ENCODE peak calls at places on chromosomes 2 and 18, in eight cellular contexts. V is Calu3; M is CD4-positive, alpha-beta T cell; A is NB4; T is right lobe of liver; F is adrenal gland; R is GM20000; S is tibial artery. X is an unnamed sample.

GRCh38 chr18:76406791-76407190 is 88.3 kb downstream of the ZNF516 start:
- DNase-seq in V (no peak), M (no peak), A (no peak), T (no peak), F (peak; percentile 47), R (no peak), S (no peak), X (no peak)

GRCh38 chr18:79680100-79680879 is 687 bp downstream of the CTDP1 start:
- DNase-seq in V (peak; percentile 20), M (peak; percentile 30), A (peak; percentile 71), T (no peak), F (peak; percentile 68), R (no peak), S (no peak), X (peak; percentile 78)

GRCh38 chr2:218289639-218290315 is 2.5 kb downstream of the TMBIM1 start:
- DNase-seq in V (no peak), M (no peak), A (no peak), T (no peak), F (peak; percentile 59), R (no peak), S (peak; percentile 65), X (peak; percentile 60)

GRCh38 chr2:173288561-173288960 is 66.1 kb upstream of the CDCA7 start:
- DNase-seq in V (no peak), M (no peak), A (no peak), T (no peak), F (no peak), R (no peak), S (no peak), X (no peak)

GRCh38 chr2:65834062-65834461 is 401.7 kb upstream of the SPRED2 start:
- DNase-seq in V (no peak), M (no peak), A (no peak), T (no peak), F (no peak), R (no peak), S (no peak), X (no peak)

GRCh38 chr2:177636672-177637071 is 244.1 kb downstream of the AGPS start:
- DNase-seq in V (no peak), M (no peak), A (peak; percentile 43), T (no peak), F (no peak), R (no peak), S (no peak), X (no peak)

GRCh38 chr2:64606495-64607363 is 47.0 kb downstream of the SERTAD2 start:
- DNase-seq in V (peak; percentile 87), M (peak; percentile 74), A (peak; percentile 83), T (peak; percentile 86), F (peak; percentile 86), R (peak; percentile 95), S (peak; percentile 95), X (peak; percentile 84)

GRCh38 chr2:71583876-71584275 is 130.5 kb downstream of the DYSF start:
- DNase-seq in V (no peak), M (no peak), A (no peak), T (no peak), F (no peak), R (no peak), S (no peak), X (no peak)

GRCh38 chr2:7574385-7574784 is 657.2 kb downstream of the RNF144A start:
- DNase-seq in V (no peak), M (no peak), A (no peak), T (no peak), F (no peak), R (no peak), S (no peak), X (no peak)

GRCh38 chr2:205807229-205807628 is 124.9 kb downstream of the NRP2 start:
- DNase-seq in V (no peak), M (no peak), A (no peak), T (no peak), F (no peak), R (no peak), S (no peak), X (no peak)

GRCh38 chr2:214630402-214631035 is 179.0 kb downstream of the BARD1 start:
- DNase-seq in V (no peak), M (no peak), A (no peak), T (no peak), F (no peak), R (no peak), S (no peak), X (no peak)

GRCh38 chr2:75632091-75632704 is 14.4 kb upstream of the MRPL19 start:
- DNase-seq in V (no peak), M (no peak), A (no peak), T (no peak), F (no peak), R (no peak), S (no peak), X (no peak)

GRCh38 chr18:394997-395383 is 105.5 kb downstream of the COLEC12 start:
- DNase-seq in V (no peak), M (no peak), A (no peak), T (no peak), F (no peak), R (no peak), S (no peak), X (no peak)

GRCh38 chr2:144330951-144331651 is 188.8 kb downstream of the ZEB2 start:
- DNase-seq in V (no peak), M (no peak), A (peak; percentile 50), T (no peak), F (no peak), R (no peak), S (no peak), X (no peak)

GRCh38 chr2:108399479-108399878 is 21.7 kb downstream of the SULT1C4 start:
- DNase-seq in V (no peak), M (no peak), A (no peak), T (no peak), F (no peak), R (no peak), S (no peak), X (no peak)

GRCh38 chr2:158996378-158996993 is 28.0 kb downstream of the TANC1 start:
- DNase-seq in V (no peak), M (no peak), A (no peak), T (no peak), F (no peak), R (no peak), S (no peak), X (no peak)
- TF ChIP-seq CTCF in V (no peak), M (peak; percentile 29), A (no peak), T (peak; percentile 32), F (peak; percentile 21), R (no peak), S (peak; percentile 20), X (peak; percentile 33)

DNA sequence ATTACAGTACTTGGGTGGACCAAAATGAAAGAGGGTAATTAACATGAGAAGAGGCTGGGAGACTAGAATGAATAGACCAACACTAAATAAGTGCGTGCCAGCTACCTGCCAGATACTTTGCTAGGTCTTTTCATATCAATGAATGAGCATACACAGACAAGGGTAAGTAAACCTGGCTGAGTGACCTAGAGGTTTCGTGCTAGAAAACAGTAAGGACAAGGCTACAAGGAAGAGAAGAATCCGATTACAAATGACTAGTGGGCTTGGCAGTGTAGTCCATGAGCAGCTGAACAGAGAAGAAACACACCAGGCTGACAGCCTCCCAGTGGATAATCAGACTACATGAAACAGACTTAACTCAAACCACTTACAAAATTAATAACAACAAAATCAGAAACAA is 64.6 kb downstream of the THADA start:
- DNase-seq in V (no peak), M (no peak), A (no peak), T (no peak), F (no peak), R (no peak), S (no peak), X (no peak)
- TF ChIP-seq CTCF in V (no peak), M (no peak), A (no peak), T (no peak), F (no peak), R (no peak), S (no peak), X (no peak)

GRCh38 chr18:25332002-25332401 is 20.0 kb downstream of the ZNF521 start:
- DNase-seq in V (no peak), M (no peak), A (no peak), T (no peak), F (no peak), R (no peak), S (no peak), X (no peak)

GRCh38 chr18:25329783-25330182 is 22.2 kb downstream of the ZNF521 start:
- DNase-seq in V (no peak), M (no peak), A (no peak), T (no peak), F (no peak), R (no peak), S (no peak), X (no peak)

GRCh38 chr18:25335676-25336075 is 16.3 kb downstream of the ZNF521 start:
- DNase-seq in V (no peak), M (no peak), A (no peak), T (no peak), F (no peak), R (no peak), S (no peak), X (no peak)

GRCh38 chr18:25334588-25334987 is 17.4 kb downstream of the ZNF521 start:
- DNase-seq in V (no peak), M (no peak), A (no peak), T (no peak), F (no peak), R (no peak), S (no peak), X (no peak)

GRCh38 chr18:25335062-25335461 is 16.9 kb downstream of the ZNF521 start:
- DNase-seq in V (no peak), M (no peak), A (no peak), T (no peak), F (no peak), R (no peak), S (no peak), X (no peak)
- TF ChIP-seq CTCF in V (no peak), M (no peak), A (no peak), T (no peak), F (no peak), R (no peak), S (no peak), X (no peak)

DNA sequence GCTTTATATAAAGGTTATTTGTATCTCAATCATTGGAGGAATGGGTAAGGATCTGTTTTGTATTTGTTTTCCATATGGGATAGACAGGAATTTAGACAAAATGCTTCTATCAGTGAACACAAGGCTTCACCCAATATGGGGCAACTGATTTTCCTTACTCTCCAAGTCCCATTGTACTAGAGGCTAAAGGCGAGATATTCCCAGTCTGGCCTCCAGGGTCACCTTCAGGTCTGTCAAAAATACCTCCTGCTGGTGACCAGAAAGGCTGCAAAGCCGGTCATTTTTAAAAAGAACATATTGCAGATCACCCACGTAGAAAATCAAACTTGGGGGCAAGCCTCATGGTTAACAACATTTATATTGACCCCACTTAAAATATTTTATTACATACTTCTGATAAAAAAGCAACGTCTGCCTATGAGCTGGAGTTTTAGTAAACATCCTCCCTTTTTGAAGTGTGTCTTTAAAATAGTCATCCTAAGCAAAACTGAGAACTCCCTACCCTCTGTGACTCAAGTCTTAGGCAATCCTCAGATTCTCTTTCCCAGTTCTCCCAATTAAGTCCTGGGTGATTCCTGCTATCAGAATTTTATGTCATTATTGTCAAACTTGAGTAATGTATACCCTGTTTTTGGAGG is 276.6 kb downstream of the MREG start:
- DNase-seq in V (no peak), M (no peak), A (peak; percentile 9), T (no peak), F (no peak), R (no peak), S (no peak), X (no peak)
- TF ChIP-seq CTCF in V (peak; percentile 17), M (no peak), A (no peak), T (no peak), F (no peak), R (no peak), S (no peak), X (no peak)

GRCh38 chr2:43142921-43143438 is 83.4 kb downstream of the ZFP36L2 start:
- DNase-seq in V (peak; percentile 38), M (no peak), A (peak; percentile 67), T (peak; percentile 52), F (no peak), R (no peak), S (no peak), X (peak; percentile 20)
- TF ChIP-seq CTCF in V (no peak), M (no peak), A (peak; percentile 20), T (no peak), F (no peak), R (no peak), S (no peak), X (no peak)

X was measured in colonic mucosa.